ENCODE peak calls at places on chromosomes 11 and 22, in ten cellular contexts. One of them, this sample, is unnamed.
A peak's percentile ranks its signal among the peaks of the same experiment; 100 is the strongest.

GRCh38 chr11:64656797-64657196 is 65.8 kb downstream of the SLC22A12 start:
- DNase-seq in Jurkat, Clone E6-1: no peak
- DNase-seq in kidney glomerular epithelial cell: no peak
- DNase-seq in epithelial cell of esophagus: no peak
- DNase-seq in AG09309: no peak
- DNase-seq in GM13977: no peak
- DNase-seq in endothelial cell: peak; percentile 51
- DNase-seq in adrenal gland: no peak
- DNase-seq in posterior vena cava: no peak
- DNase-seq in OCI-LY7: no peak
- DNase-seq in this sample: no peak

GRCh38 chr11:32421992-32422391 is 13.3 kb downstream of the WT1 start:
- DNase-seq in Jurkat, Clone E6-1: no peak
- DNase-seq in kidney glomerular epithelial cell: peak; percentile 22
- DNase-seq in epithelial cell of esophagus: no peak
- DNase-seq in AG09309: no peak
- DNase-seq in GM13977: no peak
- DNase-seq in endothelial cell: no peak
- DNase-seq in adrenal gland: no peak
- DNase-seq in posterior vena cava: no peak
- DNase-seq in OCI-LY7: no peak
- DNase-seq in this sample: no peak

GRCh38 chr22:38448945-38449745 is 5.9 kb downstream of the KCNJ4 start:
- DNase-seq in Jurkat, Clone E6-1: no peak
- DNase-seq in kidney glomerular epithelial cell: no peak
- DNase-seq in epithelial cell of esophagus: no peak
- DNase-seq in AG09309: no peak
- DNase-seq in GM13977: no peak
- DNase-seq in endothelial cell: no peak
- DNase-seq in adrenal gland: no peak
- DNase-seq in posterior vena cava: no peak
- DNase-seq in OCI-LY7: no peak
- DNase-seq in this sample: no peak

GRCh38 chr11:126197277-126197939 is 14.0 kb downstream of the RPUSD4 start:
- DNase-seq in Jurkat, Clone E6-1: no peak
- DNase-seq in kidney glomerular epithelial cell: peak; percentile 28
- DNase-seq in epithelial cell of esophagus: peak; percentile 3
- DNase-seq in AG09309: no peak
- DNase-seq in GM13977: no peak
- DNase-seq in endothelial cell: no peak
- DNase-seq in adrenal gland: no peak
- DNase-seq in posterior vena cava: no peak
- DNase-seq in OCI-LY7: no peak
- DNase-seq in this sample: no peak

GRCh38 chr22:18987765-18988164 is 51.7 kb upstream of the PRODH start:
- DNase-seq in Jurkat, Clone E6-1: no peak
- DNase-seq in kidney glomerular epithelial cell: peak; percentile 4
- DNase-seq in epithelial cell of esophagus: peak; percentile 25
- DNase-seq in AG09309: no peak
- DNase-seq in GM13977: peak; percentile 64
- DNase-seq in endothelial cell: peak; percentile 32
- DNase-seq in adrenal gland: no peak
- DNase-seq in posterior vena cava: no peak
- DNase-seq in OCI-LY7: no peak
- DNase-seq in this sample: no peak

GRCh38 chr11:61113209-61113608 is 10.9 kb downstream of the CD5 start:
- DNase-seq in Jurkat, Clone E6-1: no peak
- DNase-seq in kidney glomerular epithelial cell: no peak
- DNase-seq in epithelial cell of esophagus: no peak
- DNase-seq in AG09309: no peak
- DNase-seq in GM13977: no peak
- DNase-seq in endothelial cell: no peak
- DNase-seq in adrenal gland: no peak
- DNase-seq in posterior vena cava: peak; percentile 23
- DNase-seq in OCI-LY7: no peak
- DNase-seq in this sample: no peak

GRCh38 chr22:27171212-27171611 is 513.8 kb downstream of the MIAT start:
- DNase-seq in Jurkat, Clone E6-1: no peak
- DNase-seq in kidney glomerular epithelial cell: no peak
- DNase-seq in epithelial cell of esophagus: no peak
- DNase-seq in AG09309: no peak
- DNase-seq in GM13977: no peak
- DNase-seq in endothelial cell: no peak
- DNase-seq in adrenal gland: no peak
- DNase-seq in posterior vena cava: no peak
- DNase-seq in OCI-LY7: no peak
- DNase-seq in this sample: no peak

GRCh38 chr22:44578516-44579230 is 80.6 kb upstream of the RTL6 start:
- DNase-seq in Jurkat, Clone E6-1: no peak
- DNase-seq in kidney glomerular epithelial cell: no peak
- DNase-seq in epithelial cell of esophagus: no peak
- DNase-seq in AG09309: no peak
- DNase-seq in GM13977: no peak
- DNase-seq in endothelial cell: no peak
- DNase-seq in adrenal gland: no peak
- DNase-seq in posterior vena cava: no peak
- DNase-seq in OCI-LY7: no peak
- DNase-seq in this sample: no peak

GRCh38 chr11:96228472-96228871 is 114.5 kb downstream of the MAML2 start:
- DNase-seq in Jurkat, Clone E6-1: no peak
- DNase-seq in kidney glomerular epithelial cell: peak; percentile 88
- DNase-seq in epithelial cell of esophagus: peak; percentile 95
- DNase-seq in AG09309: no peak
- DNase-seq in GM13977: no peak
- DNase-seq in endothelial cell: no peak
- DNase-seq in adrenal gland: peak; percentile 44
- DNase-seq in posterior vena cava: peak; percentile 91
- DNase-seq in OCI-LY7: no peak
- DNase-seq in this sample: no peak

GRCh38 chr11:3147626-3148025 is 17.5 kb downstream of the OSBPL5 start:
- DNase-seq in Jurkat, Clone E6-1: no peak
- DNase-seq in kidney glomerular epithelial cell: no peak
- DNase-seq in epithelial cell of esophagus: no peak
- DNase-seq in AG09309: no peak
- DNase-seq in GM13977: no peak
- DNase-seq in endothelial cell: no peak
- DNase-seq in adrenal gland: no peak
- DNase-seq in posterior vena cava: no peak
- DNase-seq in OCI-LY7: no peak
- DNase-seq in this sample: no peak

GRCh38 chr22:44341431-44342346 is 28.9 kb upstream of the SHISAL1 start:
- DNase-seq in Jurkat, Clone E6-1: no peak
- DNase-seq in kidney glomerular epithelial cell: no peak
- DNase-seq in epithelial cell of esophagus: no peak
- DNase-seq in AG09309: no peak
- DNase-seq in GM13977: no peak
- DNase-seq in endothelial cell: no peak
- DNase-seq in adrenal gland: no peak
- DNase-seq in posterior vena cava: no peak
- DNase-seq in OCI-LY7: no peak
- DNase-seq in this sample: no peak

GRCh38 chr11:113034591-113034990 is 73.4 kb downstream of the NCAM1 start:
- DNase-seq in Jurkat, Clone E6-1: no peak
- DNase-seq in kidney glomerular epithelial cell: no peak
- DNase-seq in epithelial cell of esophagus: no peak
- DNase-seq in AG09309: no peak
- DNase-seq in GM13977: no peak
- DNase-seq in endothelial cell: no peak
- DNase-seq in adrenal gland: no peak
- DNase-seq in posterior vena cava: no peak
- DNase-seq in OCI-LY7: no peak
- DNase-seq in this sample: no peak

GRCh38 chr11:63851354-63851753 is 12.4 kb downstream of the MARK2 start:
- DNase-seq in Jurkat, Clone E6-1: no peak
- DNase-seq in kidney glomerular epithelial cell: no peak
- DNase-seq in epithelial cell of esophagus: no peak
- DNase-seq in AG09309: no peak
- DNase-seq in GM13977: no peak
- DNase-seq in endothelial cell: no peak
- DNase-seq in adrenal gland: no peak
- DNase-seq in posterior vena cava: peak; percentile 9
- DNase-seq in OCI-LY7: no peak
- DNase-seq in this sample: no peak

GRCh38 chr11:34890812-34891211 is 25.4 kb downstream of the APIP start:
- DNase-seq in Jurkat, Clone E6-1: peak; percentile 35
- DNase-seq in kidney glomerular epithelial cell: peak; percentile 58
- DNase-seq in epithelial cell of esophagus: peak; percentile 62
- DNase-seq in AG09309: no peak
- DNase-seq in GM13977: peak; percentile 16
- DNase-seq in endothelial cell: no peak
- DNase-seq in adrenal gland: no peak
- DNase-seq in posterior vena cava: no peak
- DNase-seq in OCI-LY7: peak; percentile 29
- DNase-seq in this sample: peak; percentile 19

GRCh38 chr11:1647901-1648721 is 18.5 kb downstream of the KRTAP5-5 start:
- DNase-seq in Jurkat, Clone E6-1: no peak
- DNase-seq in kidney glomerular epithelial cell: no peak
- DNase-seq in epithelial cell of esophagus: no peak
- DNase-seq in AG09309: no peak
- DNase-seq in GM13977: no peak
- DNase-seq in endothelial cell: no peak
- DNase-seq in adrenal gland: no peak
- DNase-seq in posterior vena cava: no peak
- DNase-seq in OCI-LY7: no peak
- DNase-seq in this sample: no peak

GRCh38 chr11:61959026-61959608 is 8.3 kb downstream of the FTH1 start:
- DNase-seq in Jurkat, Clone E6-1: no peak
- DNase-seq in kidney glomerular epithelial cell: no peak
- DNase-seq in epithelial cell of esophagus: peak; percentile 80
- DNase-seq in AG09309: no peak
- DNase-seq in GM13977: no peak
- DNase-seq in endothelial cell: no peak
- DNase-seq in adrenal gland: peak; percentile 7
- DNase-seq in posterior vena cava: peak; percentile 43
- DNase-seq in OCI-LY7: no peak
- DNase-seq in this sample: no peak

GRCh38 chr22:21651521-21652009 is 9.5 kb downstream of the SDF2L1 start:
- DNase-seq in Jurkat, Clone E6-1: no peak
- DNase-seq in kidney glomerular epithelial cell: no peak
- DNase-seq in epithelial cell of esophagus: no peak
- DNase-seq in AG09309: no peak
- DNase-seq in GM13977: peak; percentile 46
- DNase-seq in endothelial cell: peak; percentile 24
- DNase-seq in adrenal gland: no peak
- DNase-seq in posterior vena cava: no peak
- DNase-seq in OCI-LY7: no peak
- DNase-seq in this sample: no peak

GRCh38 chr22:19037282-19038163 is 84.7 kb downstream of the DGCR2 start:
- DNase-seq in Jurkat, Clone E6-1: no peak
- DNase-seq in kidney glomerular epithelial cell: no peak
- DNase-seq in epithelial cell of esophagus: no peak
- DNase-seq in AG09309: no peak
- DNase-seq in GM13977: no peak
- DNase-seq in endothelial cell: no peak
- DNase-seq in adrenal gland: no peak
- DNase-seq in posterior vena cava: peak; percentile 69
- DNase-seq in OCI-LY7: no peak
- DNase-seq in this sample: no peak

GRCh38 chr11:119421351-119421750 is 1.6 kb downstream of the THY1 start:
- DNase-seq in Jurkat, Clone E6-1: no peak
- DNase-seq in kidney glomerular epithelial cell: no peak
- DNase-seq in epithelial cell of esophagus: no peak
- DNase-seq in AG09309: no peak
- DNase-seq in GM13977: no peak
- DNase-seq in endothelial cell: no peak
- DNase-seq in adrenal gland: no peak
- DNase-seq in posterior vena cava: no peak
- DNase-seq in OCI-LY7: no peak
- DNase-seq in this sample: no peak

GRCh38 chr22:25722223-25723015 is 19.6 kb upstream of the MYO18B start:
- DNase-seq in Jurkat, Clone E6-1: no peak
- DNase-seq in kidney glomerular epithelial cell: no peak
- DNase-seq in epithelial cell of esophagus: no peak
- DNase-seq in AG09309: no peak
- DNase-seq in GM13977: no peak
- DNase-seq in endothelial cell: no peak
- DNase-seq in adrenal gland: no peak
- DNase-seq in posterior vena cava: no peak
- DNase-seq in OCI-LY7: no peak
- DNase-seq in this sample: no peak

GRCh38 chr11:116882386-116882785 is 45.0 kb upstream of the APOA1 start:
- DNase-seq in Jurkat, Clone E6-1: no peak
- DNase-seq in kidney glomerular epithelial cell: no peak
- DNase-seq in epithelial cell of esophagus: peak; percentile 20
- DNase-seq in AG09309: peak; percentile 66
- DNase-seq in GM13977: no peak
- DNase-seq in endothelial cell: no peak
- DNase-seq in adrenal gland: no peak
- DNase-seq in posterior vena cava: no peak
- DNase-seq in OCI-LY7: no peak
- DNase-seq in this sample: no peak

GRCh38 chr22:28923826-28924732 is 40.7 kb downstream of the ZNRF3 start:
- DNase-seq in Jurkat, Clone E6-1: peak; percentile 38
- DNase-seq in kidney glomerular epithelial cell: no peak
- DNase-seq in epithelial cell of esophagus: peak; percentile 34
- DNase-seq in AG09309: no peak
- DNase-seq in GM13977: no peak
- DNase-seq in endothelial cell: no peak
- DNase-seq in adrenal gland: peak; percentile 76
- DNase-seq in posterior vena cava: no peak
- DNase-seq in OCI-LY7: no peak
- DNase-seq in this sample: no peak

GRCh38 chr11:10917802-10918201 is 59.9 kb upstream of the ZBED5 start:
- DNase-seq in Jurkat, Clone E6-1: no peak
- DNase-seq in kidney glomerular epithelial cell: no peak
- DNase-seq in epithelial cell of esophagus: no peak
- DNase-seq in AG09309: no peak
- DNase-seq in GM13977: no peak
- DNase-seq in endothelial cell: no peak
- DNase-seq in adrenal gland: no peak
- DNase-seq in posterior vena cava: no peak
- DNase-seq in OCI-LY7: no peak
- DNase-seq in this sample: no peak

GRCh38 chr11:36433896-36434295 is 76.2 kb downstream of the TRAF6 start:
- DNase-seq in Jurkat, Clone E6-1: no peak
- DNase-seq in kidney glomerular epithelial cell: no peak
- DNase-seq in epithelial cell of esophagus: no peak
- DNase-seq in AG09309: no peak
- DNase-seq in GM13977: no peak
- DNase-seq in endothelial cell: no peak
- DNase-seq in adrenal gland: no peak
- DNase-seq in posterior vena cava: no peak
- DNase-seq in OCI-LY7: no peak
- DNase-seq in this sample: no peak

GRCh38 chr11:6755303-6755952 is 16.3 kb downstream of the OR2AG2 start:
- DNase-seq in Jurkat, Clone E6-1: no peak
- DNase-seq in kidney glomerular epithelial cell: peak; percentile 4
- DNase-seq in epithelial cell of esophagus: peak; percentile 38
- DNase-seq in AG09309: no peak
- DNase-seq in GM13977: peak; percentile 27
- DNase-seq in endothelial cell: peak; percentile 60
- DNase-seq in adrenal gland: peak; percentile 30
- DNase-seq in posterior vena cava: no peak
- DNase-seq in OCI-LY7: peak; percentile 47
- DNase-seq in this sample: peak; percentile 32

GRCh38 chr11:72471005-72471898 is 36.9 kb upstream of the CLPB start:
- DNase-seq in Jurkat, Clone E6-1: peak; percentile 61
- DNase-seq in kidney glomerular epithelial cell: peak; percentile 82
- DNase-seq in epithelial cell of esophagus: peak; percentile 76
- DNase-seq in AG09309: peak; percentile 34
- DNase-seq in GM13977: peak; percentile 63
- DNase-seq in endothelial cell: peak; percentile 67
- DNase-seq in adrenal gland: peak; percentile 66
- DNase-seq in posterior vena cava: peak; percentile 84
- DNase-seq in OCI-LY7: peak; percentile 66
- DNase-seq in this sample: peak; percentile 68

GRCh38 chr11:59562292-59562691 is 51.0 kb downstream of the OR4D9 start:
- DNase-seq in Jurkat, Clone E6-1: no peak
- DNase-seq in kidney glomerular epithelial cell: peak; percentile 47
- DNase-seq in epithelial cell of esophagus: peak; percentile 66
- DNase-seq in AG09309: no peak
- DNase-seq in GM13977: no peak
- DNase-seq in endothelial cell: no peak
- DNase-seq in adrenal gland: no peak
- DNase-seq in posterior vena cava: no peak
- DNase-seq in OCI-LY7: no peak
- DNase-seq in this sample: no peak

GRCh38 chr22:49790912-49791311 is 36.8 kb downstream of the BRD1 start:
- DNase-seq in Jurkat, Clone E6-1: no peak
- DNase-seq in kidney glomerular epithelial cell: no peak
- DNase-seq in epithelial cell of esophagus: no peak
- DNase-seq in AG09309: no peak
- DNase-seq in GM13977: no peak
- DNase-seq in endothelial cell: no peak
- DNase-seq in adrenal gland: no peak
- DNase-seq in posterior vena cava: no peak
- DNase-seq in OCI-LY7: no peak
- DNase-seq in this sample: no peak